ENCODE peak calls at places on chromosomes 3 and 15, in eight cellular contexts. One of them, this sample, is unnamed.

GRCh38 chr3:160012108-160012507 is 23.5 kb downstream of the IL12A start:
- ATAC-seq in Panc1: no peak
- ATAC-seq in HepG2: no peak
- ATAC-seq in HCT116: no peak
- ATAC-seq in K562: no peak
- ATAC-seq in GM23338: no peak
- ATAC-seq in GM12878: peak
- ATAC-seq in upper lobe of left lung: no peak
- ATAC-seq in this sample: no peak

GRCh38 chr3:107574650-107575049 is 51.9 kb downstream of the BBX start:
- ATAC-seq in Panc1: peak
- ATAC-seq in HepG2: peak
- ATAC-seq in HCT116: peak
- ATAC-seq in K562: peak
- ATAC-seq in GM23338: no peak
- ATAC-seq in GM12878: peak
- ATAC-seq in upper lobe of left lung: no peak
- ATAC-seq in this sample: no peak

GRCh38 chr3:162489853-162490252 is 993.2 kb downstream of the OTOL1 start:
- ATAC-seq in Panc1: no peak
- ATAC-seq in HepG2: no peak
- ATAC-seq in HCT116: peak
- ATAC-seq in K562: no peak
- ATAC-seq in GM23338: peak
- ATAC-seq in GM12878: no peak
- ATAC-seq in upper lobe of left lung: no peak
- ATAC-seq in this sample: no peak

GRCh38 chr3:69791111-69791510 is 51.8 kb downstream of the MITF start:
- ATAC-seq in Panc1: no peak
- ATAC-seq in HepG2: no peak
- ATAC-seq in HCT116: no peak
- ATAC-seq in K562: peak
- ATAC-seq in GM23338: peak
- ATAC-seq in GM12878: no peak
- ATAC-seq in upper lobe of left lung: peak
- ATAC-seq in this sample: peak

GRCh38 chr15:48459571-48460461 is 128.6 kb downstream of the DUT start:
- ATAC-seq in Panc1: no peak
- ATAC-seq in HepG2: no peak
- ATAC-seq in HCT116: peak
- ATAC-seq in K562: no peak
- ATAC-seq in GM23338: no peak
- ATAC-seq in GM12878: no peak
- ATAC-seq in upper lobe of left lung: no peak
- ATAC-seq in this sample: peak

GRCh38 chr15:32675474-32675873 is 34.0 kb downstream of the SCG5 start:
- ATAC-seq in Panc1: no peak
- ATAC-seq in HepG2: no peak
- ATAC-seq in HCT116: no peak
- ATAC-seq in K562: no peak
- ATAC-seq in GM23338: no peak
- ATAC-seq in GM12878: no peak
- ATAC-seq in upper lobe of left lung: no peak
- ATAC-seq in this sample: no peak

GRCh38 chr15:99401971-99402732 is 150.9 kb downstream of the LRRC28 start:
- ATAC-seq in Panc1: no peak
- ATAC-seq in HepG2: peak
- ATAC-seq in HCT116: no peak
- ATAC-seq in K562: no peak
- ATAC-seq in GM23338: peak
- ATAC-seq in GM12878: no peak
- ATAC-seq in upper lobe of left lung: no peak
- ATAC-seq in this sample: no peak

GRCh38 chr3:165827883-165828282 is 9.3 kb downstream of the BCHE start:
- ATAC-seq in Panc1: no peak
- ATAC-seq in HepG2: no peak
- ATAC-seq in HCT116: no peak
- ATAC-seq in K562: no peak
- ATAC-seq in GM23338: no peak
- ATAC-seq in GM12878: peak
- ATAC-seq in upper lobe of left lung: no peak
- ATAC-seq in this sample: no peak

GRCh38 chr15:31374986-31375385 is 48.4 kb downstream of the KLF13 start:
- ATAC-seq in Panc1: no peak
- ATAC-seq in HepG2: no peak
- ATAC-seq in HCT116: no peak
- ATAC-seq in K562: no peak
- ATAC-seq in GM23338: no peak
- ATAC-seq in GM12878: no peak
- ATAC-seq in upper lobe of left lung: no peak
- ATAC-seq in this sample: no peak

GRCh38 chr3:134060561-134061385 is 31.0 kb upstream of the SLCO2A1 start:
- ATAC-seq in Panc1: no peak
- ATAC-seq in HepG2: peak
- ATAC-seq in HCT116: no peak
- ATAC-seq in K562: no peak
- ATAC-seq in GM23338: no peak
- ATAC-seq in GM12878: no peak
- ATAC-seq in upper lobe of left lung: no peak
- ATAC-seq in this sample: no peak

GRCh38 chr15:87661481-87661880 is 595.1 kb downstream of the NTRK3 start:
- ATAC-seq in Panc1: no peak
- ATAC-seq in HepG2: no peak
- ATAC-seq in HCT116: no peak
- ATAC-seq in K562: peak
- ATAC-seq in GM23338: no peak
- ATAC-seq in GM12878: no peak
- ATAC-seq in upper lobe of left lung: no peak
- ATAC-seq in this sample: no peak

GRCh38 chr3:119973276-119973675 is 121.0 kb downstream of the GSK3B start:
- ATAC-seq in Panc1: no peak
- ATAC-seq in HepG2: no peak
- ATAC-seq in HCT116: no peak
- ATAC-seq in K562: no peak
- ATAC-seq in GM23338: no peak
- ATAC-seq in GM12878: no peak
- ATAC-seq in upper lobe of left lung: no peak
- ATAC-seq in this sample: no peak

GRCh38 chr3:52891164-52891563 is 6.2 kb downstream of the STIMATE start:
- ATAC-seq in Panc1: no peak
- ATAC-seq in HepG2: peak
- ATAC-seq in HCT116: no peak
- ATAC-seq in K562: no peak
- ATAC-seq in GM23338: peak
- ATAC-seq in GM12878: peak
- ATAC-seq in upper lobe of left lung: peak
- ATAC-seq in this sample: no peak

GRCh38 chr3:193872265-193872753 is 263.6 kb upstream of the HES1 start:
- ATAC-seq in Panc1: peak
- ATAC-seq in HepG2: peak
- ATAC-seq in HCT116: peak
- ATAC-seq in K562: peak
- ATAC-seq in GM23338: no peak
- ATAC-seq in GM12878: peak
- ATAC-seq in upper lobe of left lung: peak
- ATAC-seq in this sample: no peak

GRCh38 chr15:48682949-48683651 is 37.6 kb upstream of the FBN1 start:
- ATAC-seq in Panc1: no peak
- ATAC-seq in HepG2: peak
- ATAC-seq in HCT116: no peak
- ATAC-seq in K562: peak
- ATAC-seq in GM23338: no peak
- ATAC-seq in GM12878: no peak
- ATAC-seq in upper lobe of left lung: peak
- ATAC-seq in this sample: peak

GRCh38 chr3:33146791-33147445 is 33.1 kb downstream of the CRTAP start:
- ATAC-seq in Panc1: peak
- ATAC-seq in HepG2: no peak
- ATAC-seq in HCT116: peak
- ATAC-seq in K562: peak
- ATAC-seq in GM23338: no peak
- ATAC-seq in GM12878: no peak
- ATAC-seq in upper lobe of left lung: no peak
- ATAC-seq in this sample: no peak

GRCh38 chr3:171584100-171584499 is 123.9 kb upstream of the TNIK start:
- ATAC-seq in Panc1: no peak
- ATAC-seq in HepG2: no peak
- ATAC-seq in HCT116: no peak
- ATAC-seq in K562: no peak
- ATAC-seq in GM23338: no peak
- ATAC-seq in GM12878: no peak
- ATAC-seq in upper lobe of left lung: no peak
- ATAC-seq in this sample: no peak

GRCh38 chr3:46397111-46397510 is 9.8 kb downstream of the CCR5AS start:
- ATAC-seq in Panc1: no peak
- ATAC-seq in HepG2: no peak
- ATAC-seq in HCT116: no peak
- ATAC-seq in K562: no peak
- ATAC-seq in GM23338: no peak
- ATAC-seq in GM12878: no peak
- ATAC-seq in upper lobe of left lung: no peak
- ATAC-seq in this sample: no peak

GRCh38 chr15:74179983-74180688 is 6.6 kb downstream of the ISLR start:
- ATAC-seq in Panc1: no peak
- ATAC-seq in HepG2: no peak
- ATAC-seq in HCT116: no peak
- ATAC-seq in K562: no peak
- ATAC-seq in GM23338: no peak
- ATAC-seq in GM12878: no peak
- ATAC-seq in upper lobe of left lung: no peak
- ATAC-seq in this sample: peak

GRCh38 chr15:38504680-38505467 is 50.9 kb downstream of the FAM98B start:
- ATAC-seq in Panc1: no peak
- ATAC-seq in HepG2: no peak
- ATAC-seq in HCT116: no peak
- ATAC-seq in K562: no peak
- ATAC-seq in GM23338: no peak
- ATAC-seq in GM12878: no peak
- ATAC-seq in upper lobe of left lung: no peak
- ATAC-seq in this sample: no peak

GRCh38 chr15:38507570-38507969 is 53.6 kb downstream of the FAM98B start:
- ATAC-seq in Panc1: no peak
- ATAC-seq in HepG2: no peak
- ATAC-seq in HCT116: no peak
- ATAC-seq in K562: peak
- ATAC-seq in GM23338: no peak
- ATAC-seq in GM12878: no peak
- ATAC-seq in upper lobe of left lung: no peak
- ATAC-seq in this sample: no peak

GRCh38 chr15:38509152-38509551 is 55.2 kb downstream of the FAM98B start:
- ATAC-seq in Panc1: no peak
- ATAC-seq in HepG2: no peak
- ATAC-seq in HCT116: no peak
- ATAC-seq in K562: peak
- ATAC-seq in GM23338: no peak
- ATAC-seq in GM12878: no peak
- ATAC-seq in upper lobe of left lung: no peak
- ATAC-seq in this sample: no peak

GRCh38 chr15:38508647-38509046 is 54.7 kb downstream of the FAM98B start:
- ATAC-seq in Panc1: no peak
- ATAC-seq in HepG2: no peak
- ATAC-seq in HCT116: no peak
- ATAC-seq in K562: peak
- ATAC-seq in GM23338: no peak
- ATAC-seq in GM12878: peak
- ATAC-seq in upper lobe of left lung: no peak
- ATAC-seq in this sample: no peak

DNA sequence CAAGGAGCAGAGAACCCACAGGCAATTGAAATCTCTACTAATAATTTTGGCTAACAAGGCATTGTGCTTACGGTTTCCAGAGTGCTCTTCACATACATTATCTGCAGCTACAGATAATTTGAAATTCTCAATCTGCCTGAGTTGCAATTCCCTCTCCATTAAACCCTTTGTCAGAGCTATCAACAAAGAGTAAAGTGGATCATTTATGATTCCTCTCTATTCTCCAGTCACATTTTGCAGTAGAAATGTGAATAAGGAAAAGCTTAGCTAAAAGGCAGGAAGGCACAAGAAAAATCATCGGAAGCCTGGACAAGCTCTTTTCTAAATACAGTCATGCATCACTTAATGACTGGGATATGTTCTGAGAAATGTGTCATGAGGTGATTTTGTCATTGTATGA is 49.6 kb downstream of the FAM98B start:
- ATAC-seq in Panc1: no peak
- ATAC-seq in HepG2: no peak
- ATAC-seq in HCT116: no peak
- ATAC-seq in K562: no peak
- ATAC-seq in GM23338: no peak
- ATAC-seq in GM12878: no peak
- ATAC-seq in upper lobe of left lung: no peak
- ATAC-seq in this sample: no peak
- TF ChIP-seq POLR2AphosphoS5 in Panc1: no peak
- TF ChIP-seq POLR2AphosphoS5 in HepG2: no peak
- TF ChIP-seq POLR2AphosphoS5 in HCT116: no peak
- TF ChIP-seq POLR2AphosphoS5 in K562: no peak
- TF ChIP-seq POLR2AphosphoS5 in GM23338: no peak
- TF ChIP-seq POLR2AphosphoS5 in GM12878: no peak
- TF ChIP-seq POLR2AphosphoS5 in upper lobe of left lung: no peak
- TF ChIP-seq POLR2AphosphoS5 in this sample: no peak

DNA sequence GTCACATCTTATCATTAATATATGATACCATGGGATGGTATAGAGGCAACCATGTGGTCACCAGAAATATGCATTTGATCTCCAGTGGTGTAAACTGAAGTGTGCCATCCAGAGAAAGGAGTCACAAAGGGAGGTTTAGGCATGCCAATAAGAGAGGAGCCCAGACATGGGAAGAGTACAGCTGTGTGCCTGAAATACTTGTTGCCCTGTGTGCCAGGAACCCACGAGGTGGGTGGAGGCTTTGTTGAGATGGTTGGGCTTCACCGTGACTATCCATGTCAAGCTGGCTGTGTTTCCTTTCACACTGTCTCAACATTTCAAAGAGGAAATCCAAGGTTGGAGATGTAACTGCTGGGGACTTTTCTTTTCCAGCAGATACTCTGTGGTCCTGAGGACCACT is 43.5 kb downstream of the CACNA2D3 start:
- ATAC-seq in Panc1: no peak
- ATAC-seq in HepG2: no peak
- ATAC-seq in HCT116: no peak
- ATAC-seq in K562: no peak
- ATAC-seq in GM23338: no peak
- ATAC-seq in GM12878: no peak
- ATAC-seq in upper lobe of left lung: no peak
- ATAC-seq in this sample: no peak
- TF ChIP-seq POLR2AphosphoS5 in Panc1: no peak
- TF ChIP-seq POLR2AphosphoS5 in HepG2: no peak
- TF ChIP-seq POLR2AphosphoS5 in HCT116: no peak
- TF ChIP-seq POLR2AphosphoS5 in K562: no peak
- TF ChIP-seq POLR2AphosphoS5 in GM23338: no peak
- TF ChIP-seq POLR2AphosphoS5 in GM12878: no peak
- TF ChIP-seq POLR2AphosphoS5 in upper lobe of left lung: no peak
- TF ChIP-seq POLR2AphosphoS5 in this sample: no peak

GRCh38 chr3:51671090-51672082 is at the start of gene TEX264:
- ATAC-seq in Panc1: peak
- ATAC-seq in HepG2: peak
- ATAC-seq in HCT116: peak
- ATAC-seq in K562: peak
- ATAC-seq in GM23338: peak
- ATAC-seq in GM12878: peak
- ATAC-seq in upper lobe of left lung: peak
- ATAC-seq in this sample: peak
- TF ChIP-seq POLR2AphosphoS5 in Panc1: peak
- TF ChIP-seq POLR2AphosphoS5 in HepG2: peak
- TF ChIP-seq POLR2AphosphoS5 in HCT116: peak
- TF ChIP-seq POLR2AphosphoS5 in K562: peak
- TF ChIP-seq POLR2AphosphoS5 in GM23338: peak
- TF ChIP-seq POLR2AphosphoS5 in GM12878: peak
- TF ChIP-seq POLR2AphosphoS5 in upper lobe of left lung: peak
- TF ChIP-seq POLR2AphosphoS5 in this sample: peak

GRCh38 chr3:39408493-39409372 is 2.2 kb downstream of the RPSA start:
- ATAC-seq in Panc1: no peak
- ATAC-seq in HepG2: no peak
- ATAC-seq in HCT116: no peak
- ATAC-seq in K562: no peak
- ATAC-seq in GM23338: no peak
- ATAC-seq in GM12878: peak
- ATAC-seq in upper lobe of left lung: no peak
- ATAC-seq in this sample: no peak
- TF ChIP-seq POLR2AphosphoS5 in Panc1: no peak
- TF ChIP-seq POLR2AphosphoS5 in HepG2: no peak
- TF ChIP-seq POLR2AphosphoS5 in HCT116: no peak
- TF ChIP-seq POLR2AphosphoS5 in K562: no peak
- TF ChIP-seq POLR2AphosphoS5 in GM23338: no peak
- TF ChIP-seq POLR2AphosphoS5 in GM12878: peak
- TF ChIP-seq POLR2AphosphoS5 in upper lobe of left lung: no peak
- TF ChIP-seq POLR2AphosphoS5 in this sample: no peak